ENCODE peak calls at places on chromosomes 13 and 19, in six cellular contexts. O is HCEC 1CT; P is stimulated activated CD8-positive, alpha-beta memory T cell treated with anti-CD3 and anti-CD28 coated beads, Interleukin-4, amount 100 ng/mL, for 4 hours; G is hypothalamus; Q is DMS153; X is activated T-cell treated with anti-CD3 and anti-CD28 coated beads, Interleukin-2, amount 50 U/mL, for 72 hours. D is an unnamed sample.

GRCh38 chr13:55244991-55245644 is 1895.6 kb upstream of the PRR20A start:
- DNase-seq in X (no peak), O (no peak), P (no peak), G (no peak), Q (no peak), D (no peak)

GRCh38 chr13:59250276-59250990 is 913.3 kb downstream of the DIAPH3 start:
- DNase-seq in Q (no peak), G (no peak), X (no peak), P (no peak), O (no peak), D (no peak)

GRCh38 chr19:38543807-38544568 is 73.8 kb downstream of the MAP4K1 start:
- DNase-seq in G (peak; percentile 53), X (peak; percentile 40), Q (peak; percentile 45), P (no peak), O (peak; percentile 70), D (peak; percentile 48)

GRCh38 chr13:32594339-32594738 is 8.1 kb downstream of the PDS5B start:
- DNase-seq in P (no peak), Q (no peak), O (peak; percentile 54), X (no peak), G (no peak), D (no peak)

GRCh38 chr13:111904166-111904565 is 162.8 kb upstream of the SOX1 start:
- DNase-seq in Q (no peak), P (no peak), O (no peak), G (no peak), X (no peak), D (no peak)

GRCh38 chr13:74280093-74280794 is 146.0 kb upstream of the KLF12 start:
- DNase-seq in X (peak; percentile 26), G (no peak), O (no peak), P (no peak), Q (no peak), D (no peak)

GRCh38 chr19:4052993-4053422 is 13.7 kb downstream of the ZBTB7A start:
- DNase-seq in X (no peak), G (no peak), Q (no peak), O (no peak), P (no peak), D (peak; percentile 84)

GRCh38 chr19:43476606-43477005 is 11.2 kb upstream of the LYPD3 start:
- DNase-seq in X (no peak), G (no peak), Q (no peak), O (peak; percentile 87), P (no peak), D (no peak)

GRCh38 chr19:45172173-45172572 is 5.9 kb downstream of the TRAPPC6A start:
- DNase-seq in O (no peak), Q (peak; percentile 26), G (no peak), X (peak; percentile 32), P (no peak), D (no peak)

GRCh38 chr19:45754323-45754722 is 14.7 kb downstream of the SIX5 start:
- DNase-seq in X (no peak), Q (no peak), O (no peak), G (no peak), P (no peak), D (no peak)

GRCh38 chr19:33283578-33283977 is 18.8 kb downstream of the CEBPA start:
- DNase-seq in Q (no peak), X (no peak), O (no peak), P (no peak), G (no peak), D (no peak)

GRCh38 chr13:36294061-36294460 is 3.6 kb downstream of the CCDC169 start:
- DNase-seq in G (no peak), X (no peak), Q (no peak), P (no peak), O (no peak), D (no peak)

GRCh38 chr13:97715763-97716162 is 237.7 kb upstream of the IPO5 start:
- DNase-seq in G (no peak), X (no peak), P (no peak), O (no peak), Q (no peak), D (no peak)

GRCh38 chr19:49533551-49534488 is 6.0 kb downstream of the RCN3 start:
- DNase-seq in P (peak; percentile 73), O (peak; percentile 26), X (peak; percentile 90), Q (no peak), G (no peak), D (peak; percentile 78)

GRCh38 chr19:55486971-55487883 is 1.0 kb upstream of the SSC5D start:
- DNase-seq in Q (no peak), X (peak; percentile 45), G (no peak), O (peak; percentile 93), P (peak; percentile 21), D (peak; percentile 68)

GRCh38 chr19:11410682-11411081 is 8.4 kb downstream of the RGL3 start:
- DNase-seq in O (peak; percentile 34), X (no peak), Q (no peak), G (no peak), P (no peak), D (no peak)